ENCODE peak calls at places on chromosomes 7 and 10, in eight cellular contexts. T is prostate gland; X is activated CD8-positive, alpha-beta T cell treated with anti-CD3 and anti-CD28 coated beads for 36 hours; Q is nephron progenitor cell; F is coronary artery; Y is stimulated activated CD4-positive, alpha-beta T cell treated with anti-CD3 and anti-CD28 coated beads, Interleukin-2, amount 100 ng/mL, for 24 hours; Z is transverse colon; R is substantia nigra. W is an unnamed sample.
A peak's percentile ranks its signal among the peaks of the same experiment; 100 is the strongest.

GRCh38 chr7:106070567-106071254 is 41.4 kb downstream of the SYPL1 start:
- DNase-seq in R (no peak), T (no peak), Z (no peak), Y (no peak), X (no peak), F (no peak), Q (no peak), W (no peak)

GRCh38 chr10:80272793-80273522 is 16.5 kb downstream of the MAT1A start:
- DNase-seq in T (no peak), R (no peak), F (peak; percentile 33), X (no peak), Z (no peak), Y (no peak), Q (no peak), W (no peak)

GRCh38 chr7:105429746-105430612 is 41.3 kb upstream of the SRPK2 start:
- DNase-seq in F (no peak), X (peak; percentile 77), R (no peak), Q (no peak), T (peak; percentile 59), Z (peak; percentile 53), Y (peak; percentile 42), W (no peak)

GRCh38 chr10:2214035-2214434 is 476.7 kb upstream of the ADARB2 start:
- DNase-seq in F (no peak), Z (no peak), R (no peak), Q (no peak), T (no peak), Y (no peak), X (no peak), W (no peak)

GRCh38 chr7:82932516-82932915 is 230.2 kb downstream of the PCLO start:
- DNase-seq in F (no peak), T (no peak), Y (no peak), R (no peak), X (no peak), Q (no peak), Z (no peak), W (no peak)

GRCh38 chr7:144824360-144824759 is 11.5 kb downstream of the TPK1 start:
- DNase-seq in R (no peak), T (no peak), X (no peak), Y (no peak), Q (no peak), F (no peak), Z (no peak), W (no peak)

GRCh38 chr7:46291064-46291463 is 370.0 kb upstream of the IGFBP3 start:
- DNase-seq in Z (no peak), Q (peak; percentile 15), R (no peak), F (no peak), X (no peak), Y (no peak), T (no peak), W (no peak)

GRCh38 chr7:115775981-115776380 is 254.6 kb downstream of the TFEC start:
- DNase-seq in Y (no peak), Q (no peak), X (no peak), F (no peak), Z (no peak), R (no peak), T (no peak), W (no peak)

GRCh38 chr10:79339266-79339665 is 8.0 kb upstream of the PPIF start:
- DNase-seq in F (no peak), Y (no peak), X (no peak), Q (no peak), R (no peak), Z (no peak), T (no peak), W (no peak)

GRCh38 chr10:387949-388660 is 252.8 kb downstream of the ZMYND11 start:
- DNase-seq in Q (no peak), R (no peak), X (no peak), F (no peak), T (no peak), Y (no peak), Z (peak; percentile 38), W (no peak)

GRCh38 chr7:81339946-81340345 is 421.1 kb upstream of the SEMA3C start:
- DNase-seq in X (no peak), Z (no peak), F (no peak), Y (no peak), T (no peak), Q (no peak), R (no peak), W (peak; percentile 23)

GRCh38 chr7:149773446-149774236 is at the start of gene ZNF467:
- DNase-seq in X (peak; percentile 42), F (no peak), R (peak; percentile 37), T (peak; percentile 62), Z (peak; percentile 70), Q (peak; percentile 72), Y (peak; percentile 36), W (no peak)

GRCh38 chr7:36441344-36442022 is 51.8 kb downstream of the ANLN start:
- DNase-seq in F (no peak), Z (no peak), X (no peak), T (no peak), Q (no peak), Y (no peak), R (no peak), W (no peak)

GRCh38 chr7:142463401-142463850 is 205.6 kb upstream of the PRSS58 start:
- DNase-seq in Z (no peak), T (no peak), Q (no peak), Y (peak; percentile 24), R (no peak), F (no peak), X (peak; percentile 34), W (no peak)

GRCh38 chr7:108007762-108008161 is 4.8 kb upstream of the LAMB1 start:
- DNase-seq in T (no peak), X (no peak), Z (no peak), Q (no peak), F (no peak), Y (no peak), R (no peak), W (no peak)

GRCh38 chr7:3300221-3300650 is 816 bp upstream of the SDK1 start:
- DNase-seq in T (no peak), Q (peak; percentile 27), X (peak; percentile 20), Y (peak; percentile 4), R (no peak), F (peak; percentile 76), Z (no peak), W (no peak)

GRCh38 chr10:118900617-118901016 is 128.9 kb upstream of the NANOS1 start:
- DNase-seq in Q (no peak), Y (no peak), X (no peak), R (no peak), Z (no peak), T (no peak), F (no peak), W (no peak)

GRCh38 chr7:84450802-84451201 is 256.2 kb upstream of the SEMA3A start:
- DNase-seq in F (no peak), Y (no peak), T (no peak), Z (no peak), R (no peak), X (no peak), Q (no peak), W (no peak)

GRCh38 chr10:115829501-115830215 is 443.3 kb downstream of the GFRA1 start:
- DNase-seq in Y (no peak), T (no peak), R (no peak), Z (no peak), Q (no peak), X (no peak), F (no peak), W (peak; percentile 66)

GRCh38 chr7:101918426-101918825 is 101.0 kb downstream of the CUX1 start:
- DNase-seq in R (no peak), T (no peak), X (no peak), F (no peak), Y (no peak), Q (no peak), Z (no peak), W (no peak)

GRCh38 chr7:142770720-142771352 is at the start of gene PRSS2:
- DNase-seq in X (no peak), R (no peak), F (no peak), Z (no peak), T (no peak), Y (no peak), Q (no peak), W (no peak)

GRCh38 chr10:32207544-32207943 is 139.4 kb downstream of the EPC1 start:
- DNase-seq in Z (peak; percentile 73), Y (peak; percentile 70), T (peak; percentile 47), Q (peak; percentile 29), F (no peak), R (no peak), X (peak; percentile 78), W (no peak)

GRCh38 chr10:35567951-35568350 is 37.2 kb upstream of the GJD4 start:
- DNase-seq in X (no peak), T (no peak), Y (no peak), R (no peak), Q (no peak), F (no peak), Z (no peak), W (no peak)

GRCh38 chr10:1957057-1957456 is 219.7 kb upstream of the ADARB2 start:
- DNase-seq in Q (no peak), X (peak; percentile 17), R (no peak), Y (no peak), F (no peak), T (no peak), Z (no peak), W (no peak)